ENCODE peak calls at places on chromosomes 12 and 14, in ten cellular contexts. X, M, Z, G, R, F, O, S, V and H are unnamed samples.

GRCh38 chr12:95385246-95385645 is 88.7 kb upstream of the METAP2 start:
- DNase-seq in X (no peak), S (no peak), Z (no peak), R (no peak), F (peak), O (no peak), M (no peak), G (peak), V (no peak), H (no peak)

GRCh38 chr12:3551386-3551785 is 60.4 kb downstream of the PRMT8 start:
- DNase-seq in G (no peak), V (no peak), S (no peak), R (no peak), O (no peak), X (no peak), Z (no peak), M (no peak), F (peak), H (no peak)

GRCh38 chr12:14601692-14602091 is 34.0 kb upstream of the PLBD1 start:
- DNase-seq in X (no peak), G (no peak), O (no peak), S (no peak), M (no peak), F (no peak), V (no peak), R (no peak), Z (no peak), H (no peak)

GRCh38 chr14:77201696-77202095 is 20.1 kb downstream of the TMEM63C start:
- DNase-seq in O (no peak), S (no peak), F (no peak), V (no peak), M (no peak), X (no peak), R (no peak), Z (no peak), G (no peak), H (no peak)

GRCh38 chr12:51926718-51927117 is 19.4 kb downstream of the ACVRL1 start:
- DNase-seq in O (no peak), X (no peak), M (no peak), V (no peak), Z (peak), S (no peak), R (no peak), F (peak), G (peak), H (no peak)

GRCh38 chr14:53613404-53614253 is 343.0 kb downstream of the BMP4 start:
- DNase-seq in G (peak), O (no peak), M (no peak), V (peak), X (no peak), Z (peak), S (peak), F (peak), R (peak), H (no peak)

GRCh38 chr12:8045952-8046944 is 13.7 kb downstream of the FOXJ2 start:
- DNase-seq in O (peak), S (peak), G (peak), V (peak), Z (peak), R (peak), F (peak), X (peak), M (peak), H (peak)

GRCh38 chr12:2053675-2054070 is 886 bp downstream of the CACNA1C start:
- DNase-seq in X (no peak), S (no peak), R (no peak), G (peak), Z (no peak), M (no peak), O (no peak), F (no peak), V (no peak), H (no peak)

GRCh38 chr12:125773033-125773432 is 707.8 kb downstream of the AACS start:
- DNase-seq in V (no peak), M (no peak), O (no peak), G (peak), S (peak), R (peak), F (peak), X (no peak), Z (peak), H (no peak)

GRCh38 chr12:115012861-115013667 is 329.1 kb upstream of the TBX3 start:
- DNase-seq in G (no peak), Z (no peak), F (no peak), O (no peak), R (no peak), X (no peak), V (no peak), S (no peak), M (peak), H (no peak)

GRCh38 chr14:105091335-105092123 is 26.3 kb upstream of the GPR132 start:
- DNase-seq in Z (peak), X (peak), M (peak), V (peak), S (peak), G (no peak), F (peak), R (peak), O (no peak), H (no peak)

GRCh38 chr12:64497903-64498302 is 46.0 kb downstream of the TBK1 start:
- DNase-seq in O (no peak), M (no peak), F (no peak), S (no peak), R (no peak), G (no peak), Z (no peak), X (no peak), V (no peak), H (no peak)

GRCh38 chr14:59309291-59309900 is 120.9 kb downstream of the DAAM1 start:
- DNase-seq in Z (no peak), O (no peak), X (no peak), F (no peak), R (no peak), G (no peak), M (no peak), V (no peak), S (no peak), H (no peak)

GRCh38 chr12:27412047-27412446 is 34.5 kb upstream of the SMCO2 start:
- DNase-seq in F (no peak), S (no peak), X (no peak), V (no peak), M (no peak), G (no peak), R (no peak), O (no peak), Z (no peak), H (no peak)

GRCh38 chr12:100842156-100842555 is 47.6 kb downstream of the ANO4 start:
- DNase-seq in R (no peak), Z (no peak), S (no peak), O (no peak), V (no peak), X (no peak), M (no peak), G (no peak), F (no peak), H (no peak)

GRCh38 chr12:124620606-124621295 is 53.3 kb upstream of the NCOR2 start:
- DNase-seq in O (no peak), V (no peak), S (no peak), X (no peak), Z (no peak), G (peak), M (no peak), R (no peak), F (no peak), H (no peak)

GRCh38 chr12:95998611-95999300 is 2.6 kb upstream of the HAL start:
- DNase-seq in G (peak), V (no peak), S (peak), X (no peak), Z (peak), R (peak), O (no peak), M (no peak), F (peak), H (no peak)

GRCh38 chr12:38823743-38824142 is 81.6 kb downstream of the CPNE8 start:
- DNase-seq in R (no peak), V (no peak), Z (no peak), G (peak), O (no peak), F (no peak), S (no peak), X (no peak), M (no peak), H (no peak)

GRCh38 chr14:61484826-61485584 is 163.6 kb downstream of the PRKCH start:
- DNase-seq in F (peak), Z (no peak), S (no peak), O (no peak), X (no peak), R (no peak), M (no peak), V (no peak), G (no peak), H (no peak)

GRCh38 chr14:72528059-72528950 is 365.6 kb downstream of the DPF3 start:
- DNase-seq in O (no peak), Z (no peak), R (no peak), S (no peak), M (no peak), X (no peak), F (no peak), G (peak), V (no peak), H (no peak)

GRCh38 chr12:95787274-95787814 is 3.2 kb downstream of the NTN4 start:
- DNase-seq in Z (no peak), X (no peak), R (no peak), S (no peak), V (no peak), G (no peak), O (no peak), M (no peak), F (no peak), H (no peak)

GRCh38 chr12:46770501-46771183 is 55.2 kb downstream of the SLC38A4 start:
- DNase-seq in X (no peak), G (peak), M (no peak), S (no peak), V (no peak), R (no peak), Z (no peak), F (peak), O (no peak), H (no peak)

GRCh38 chr12:56884421-56884820 is 49.8 kb downstream of the SDR9C7 start:
- DNase-seq in R (no peak), G (peak), Z (no peak), M (no peak), V (no peak), O (no peak), F (no peak), X (no peak), S (no peak), H (no peak)

GRCh38 chr12:2018401-2018800 is 14.1 kb upstream of the DCP1B start:
- DNase-seq in S (no peak), M (no peak), R (no peak), X (no peak), O (no peak), G (no peak), Z (no peak), V (no peak), F (no peak), H (no peak)

GRCh38 chr14:78902010-78902623 is 731.9 kb downstream of the NRXN3 start:
- DNase-seq in F (peak), Z (peak), X (no peak), R (no peak), M (peak), V (no peak), S (no peak), O (no peak), G (peak), H (no peak)

GRCh38 chr12:112549031-112549430 is 130.3 kb downstream of the PTPN11 start:
- DNase-seq in O (no peak), M (no peak), R (no peak), G (no peak), Z (no peak), S (no peak), X (no peak), V (no peak), F (no peak), H (no peak)

GRCh38 chr14:99203080-99203479 is 68.9 kb downstream of the BCL11B start:
- DNase-seq in V (no peak), Z (no peak), X (no peak), G (no peak), F (no peak), M (no peak), O (no peak), S (no peak), R (no peak), H (no peak)

GRCh38 chr12:108425238-108425795 is 86.2 kb upstream of the CMKLR1 start:
- DNase-seq in F (no peak), S (no peak), M (no peak), R (no peak), G (no peak), V (no peak), X (no peak), O (no peak), Z (no peak), H (no peak)

GRCh38 chr14:95722525-95723190 is 8.7 kb upstream of the TCL1A start:
- DNase-seq in F (no peak), X (no peak), M (no peak), Z (peak), S (no peak), V (no peak), O (no peak), R (no peak), G (peak), H (no peak)

GRCh38 chr12:130671556-130671955 is 44.5 kb downstream of the RIMBP2 start:
- DNase-seq in G (no peak), R (no peak), X (no peak), V (no peak), Z (no peak), O (no peak), S (no peak), M (no peak), F (no peak), H (no peak)

GRCh38 chr12:132465269-132466190 is 24.4 kb upstream of the FBRSL1 start:
- DNase-seq in G (no peak), V (no peak), Z (no peak), X (no peak), S (no peak), F (no peak), M (no peak), O (no peak), R (no peak), H (no peak)

GRCh38 chr14:28785096-28785952 is 18.7 kb downstream of the FOXG1 start:
- DNase-seq in S (no peak), Z (no peak), G (no peak), X (no peak), O (no peak), R (no peak), F (no peak), V (no peak), M (no peak), H (no peak)

GRCh38 chr12:111398530-111398929 is 7.2 kb upstream of the SH2B3 start:
- DNase-seq in R (peak), Z (no peak), V (no peak), G (no peak), O (no peak), X (no peak), S (no peak), F (peak), M (no peak), H (no peak)

DNA sequence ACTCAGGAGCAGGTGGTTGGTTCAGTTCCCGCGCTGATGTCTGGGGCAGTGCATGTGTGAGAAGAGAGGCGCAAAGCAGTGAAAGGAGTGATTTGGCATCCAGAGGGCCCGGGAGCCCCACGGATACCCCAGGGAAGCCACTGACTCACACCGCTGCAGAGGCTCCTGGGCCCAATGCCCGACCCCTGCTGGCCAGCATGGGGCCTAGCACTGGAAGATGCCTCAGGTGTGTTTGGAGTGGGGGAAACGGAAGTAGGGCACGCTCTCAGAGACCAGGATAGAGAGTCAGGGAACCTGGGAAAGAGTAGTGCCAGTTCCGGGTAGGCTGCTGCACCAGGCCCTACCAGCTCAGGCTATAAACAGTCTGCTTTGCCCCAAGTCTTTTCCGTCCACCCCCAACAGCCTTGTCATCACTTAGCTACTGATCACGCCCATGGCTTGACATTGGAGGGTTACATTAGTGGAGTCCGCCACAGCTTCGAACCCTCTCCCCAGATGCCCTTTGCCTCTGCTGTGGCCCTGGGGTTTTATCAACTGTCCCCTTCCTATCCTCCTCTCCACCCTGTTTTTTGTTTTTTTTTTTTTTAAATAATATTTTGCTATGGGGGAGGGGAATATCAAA is 9.5 kb upstream of the CSAD start:
- DNase-seq in M (peak), G (peak), X (no peak), O (no peak), S (peak), V (no peak), R (peak), F (peak), Z (peak), H (no peak)
- TF ChIP-seq CTCF in M (peak), G (peak), X (no peak), O (peak), S (peak), V (no peak), R (peak), F (peak), Z (peak), H (no peak)

GRCh38 chr14:88729159-88729558 is 63.6 kb downstream of the EML5 start:
- DNase-seq in X (no peak), O (no peak), Z (no peak), G (no peak), V (no peak), F (no peak), R (no peak), S (no peak), M (no peak), H (no peak)
- TF ChIP-seq CTCF in X (no peak), O (no peak), Z (no peak), G (peak), V (no peak), F (no peak), R (no peak), S (no peak), M (peak), H (no peak)

GRCh38 chr12:57989837-57990236 is 48.5 kb downstream of the ATP23 start:
- DNase-seq in O (no peak), R (no peak), S (no peak), V (no peak), M (no peak), F (no peak), Z (no peak), X (no peak), G (no peak), H (no peak)

GRCh38 chr12:57992001-57992400 is 50.6 kb downstream of the ATP23 start:
- DNase-seq in G (no peak), S (no peak), O (no peak), X (no peak), Z (no peak), M (no peak), F (no peak), R (no peak), V (no peak), H (no peak)

GRCh38 chr12:57993834-57994233 is 52.5 kb downstream of the ATP23 start:
- DNase-seq in V (no peak), G (no peak), S (no peak), O (no peak), R (no peak), X (no peak), F (no peak), M (no peak), Z (no peak), H (no peak)

GRCh38 chr12:57990241-57990883 is 49.0 kb downstream of the ATP23 start:
- DNase-seq in G (no peak), M (no peak), X (no peak), F (no peak), R (no peak), O (no peak), V (no peak), S (no peak), Z (no peak), H (no peak)

DNA sequence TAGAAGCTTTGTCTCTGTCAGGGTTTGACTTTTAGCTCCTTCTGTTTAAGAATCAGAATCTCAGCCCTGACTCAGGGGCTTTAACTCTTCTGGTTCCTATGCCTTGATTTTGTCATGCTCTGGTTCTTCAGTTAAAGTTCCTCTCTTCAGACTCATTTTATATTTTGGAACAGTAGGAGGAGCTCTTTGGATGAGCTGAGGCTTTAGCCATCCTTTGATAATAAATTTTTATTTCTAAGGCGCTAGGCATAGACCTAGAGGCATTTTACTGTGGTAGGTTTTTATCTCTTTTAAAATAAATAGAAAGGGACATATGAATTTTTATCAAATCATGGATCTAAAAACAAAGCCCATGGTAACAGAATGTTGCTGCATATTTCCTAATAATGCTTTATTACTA is 51.7 kb downstream of the ATP23 start:
- DNase-seq in V (no peak), Z (no peak), G (peak), M (no peak), S (no peak), R (no peak), O (no peak), X (no peak), F (no peak), H (no peak)
- TF ChIP-seq CTCF in V (no peak), Z (no peak), G (peak), M (no peak), S (no peak), R (no peak), O (no peak), X (no peak), F (no peak), H (no peak)

DNA sequence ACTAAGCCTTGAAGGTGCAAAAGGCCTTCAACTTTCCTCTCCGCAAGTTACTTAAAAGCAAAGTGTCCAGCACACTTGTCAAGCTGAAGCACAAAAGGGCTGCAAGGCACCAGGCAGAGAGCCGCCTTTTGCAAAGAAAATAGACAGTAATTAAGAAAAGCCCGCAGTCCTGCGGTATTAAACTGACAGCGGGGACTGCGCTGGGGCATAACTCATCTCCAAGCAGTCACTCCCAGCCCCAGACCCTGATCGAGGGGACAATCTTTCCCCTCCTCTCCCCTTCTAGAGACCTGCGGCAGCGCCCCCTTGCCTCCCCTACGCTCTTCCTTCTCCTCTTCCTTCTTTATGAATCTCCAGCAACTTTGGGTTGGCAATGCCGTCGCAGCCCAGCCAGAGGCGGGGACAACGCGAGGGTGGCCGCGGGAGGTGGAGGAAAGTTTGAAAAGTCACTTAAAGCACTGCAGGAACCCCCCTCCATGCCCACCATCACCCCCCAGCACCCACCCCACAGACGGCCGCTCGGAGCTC is 200.9 kb upstream of the CAND1 start:
- DNase-seq in F (no peak), V (no peak), S (peak), M (no peak), X (no peak), R (peak), O (no peak), G (no peak), Z (peak), H (no peak)
- TF ChIP-seq CTCF in F (no peak), V (no peak), S (no peak), M (no peak), X (no peak), R (no peak), O (no peak), G (no peak), Z (no peak), H (no peak)

DNA sequence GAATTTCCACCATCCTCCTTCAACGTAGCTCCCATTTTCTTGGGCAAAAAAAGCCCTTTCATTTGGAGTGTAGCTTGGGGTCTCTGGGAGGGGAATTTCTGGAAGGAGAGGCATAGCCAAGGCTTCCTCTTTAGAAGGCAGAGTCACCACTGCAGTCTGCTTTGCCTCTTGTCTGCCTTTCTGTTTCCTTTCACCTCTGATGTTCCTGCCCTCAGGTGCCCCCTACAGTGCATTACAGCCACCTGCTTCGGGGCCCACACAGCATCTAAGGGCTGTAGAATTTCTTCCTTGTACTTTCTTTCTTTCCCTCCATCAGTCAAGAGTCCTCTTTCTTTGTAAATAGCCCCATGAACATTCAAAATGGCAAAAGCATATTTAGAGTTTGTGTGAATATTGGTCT is 1313.9 kb downstream of the TMEM121 start:
- DNase-seq in Z (no peak), V (no peak), R (peak), S (peak), M (no peak), O (no peak), F (no peak), G (no peak), X (no peak), H (no peak)
- TF ChIP-seq CTCF in Z (no peak), V (no peak), R (peak), S (peak), M (no peak), O (no peak), F (no peak), G (no peak), X (no peak), H (no peak)

GRCh38 chr14:31326111-31326510 is 94.2 kb downstream of the HEATR5A start:
- DNase-seq in V (no peak), O (no peak), M (no peak), F (no peak), Z (peak), G (peak), X (no peak), R (no peak), S (no peak), H (no peak)
- TF ChIP-seq CTCF in V (no peak), O (no peak), M (no peak), F (no peak), Z (no peak), G (peak), X (no peak), R (no peak), S (peak), H (no peak)